ENCODE peak calls at places on chromosomes 2 and 18, in nine cellular contexts. One of them, this sample, is unnamed.

GRCh38 chr18:468841-469796 is 31.4 kb downstream of the COLEC12 start:
- DNase-seq in mucosa of descending colon: no peak
- DNase-seq in amygdala: no peak
- DNase-seq in activated CD8-positive, alpha-beta T cell treated with anti-CD3 and anti-CD28 coated beads, Interleukin-2, amount 10 ng/mL, durations not matched to agents 7 days and 5 days: no peak
- DNase-seq in H9: no peak
- DNase-seq in activated naive CD4-positive, alpha-beta T cell treated with anti-CD3 and anti-CD28 coated beads, Interleukin-2, amount 10 ng/mL, durations not matched to agents 7 days and 5 days: no peak
- DNase-seq in AML-193: no peak
- DNase-seq in HEK293T: no peak
- DNase-seq in ACHN: peak
- DNase-seq in this sample: no peak

GRCh38 chr2:226742346-226742745 is 57.3 kb downstream of the IRS1 start:
- DNase-seq in mucosa of descending colon: no peak
- DNase-seq in amygdala: peak
- DNase-seq in activated CD8-positive, alpha-beta T cell treated with anti-CD3 and anti-CD28 coated beads, Interleukin-2, amount 10 ng/mL, durations not matched to agents 7 days and 5 days: no peak
- DNase-seq in H9: no peak
- DNase-seq in activated naive CD4-positive, alpha-beta T cell treated with anti-CD3 and anti-CD28 coated beads, Interleukin-2, amount 10 ng/mL, durations not matched to agents 7 days and 5 days: no peak
- DNase-seq in AML-193: no peak
- DNase-seq in HEK293T: no peak
- DNase-seq in ACHN: no peak
- DNase-seq in this sample: no peak

GRCh38 chr18:44564922-44565321 is 115.8 kb upstream of the SETBP1 start:
- DNase-seq in mucosa of descending colon: no peak
- DNase-seq in amygdala: no peak
- DNase-seq in activated CD8-positive, alpha-beta T cell treated with anti-CD3 and anti-CD28 coated beads, Interleukin-2, amount 10 ng/mL, durations not matched to agents 7 days and 5 days: no peak
- DNase-seq in H9: no peak
- DNase-seq in activated naive CD4-positive, alpha-beta T cell treated with anti-CD3 and anti-CD28 coated beads, Interleukin-2, amount 10 ng/mL, durations not matched to agents 7 days and 5 days: no peak
- DNase-seq in AML-193: no peak
- DNase-seq in HEK293T: no peak
- DNase-seq in ACHN: no peak
- DNase-seq in this sample: no peak

GRCh38 chr18:49880656-49881055 is 67.3 kb upstream of the ACAA2 start:
- DNase-seq in mucosa of descending colon: no peak
- DNase-seq in amygdala: no peak
- DNase-seq in activated CD8-positive, alpha-beta T cell treated with anti-CD3 and anti-CD28 coated beads, Interleukin-2, amount 10 ng/mL, durations not matched to agents 7 days and 5 days: no peak
- DNase-seq in H9: no peak
- DNase-seq in activated naive CD4-positive, alpha-beta T cell treated with anti-CD3 and anti-CD28 coated beads, Interleukin-2, amount 10 ng/mL, durations not matched to agents 7 days and 5 days: no peak
- DNase-seq in AML-193: no peak
- DNase-seq in HEK293T: no peak
- DNase-seq in ACHN: no peak
- DNase-seq in this sample: no peak

GRCh38 chr18:75811156-75811555 is 383.7 kb upstream of the SMIM21 start:
- DNase-seq in mucosa of descending colon: no peak
- DNase-seq in amygdala: no peak
- DNase-seq in activated CD8-positive, alpha-beta T cell treated with anti-CD3 and anti-CD28 coated beads, Interleukin-2, amount 10 ng/mL, durations not matched to agents 7 days and 5 days: no peak
- DNase-seq in H9: no peak
- DNase-seq in activated naive CD4-positive, alpha-beta T cell treated with anti-CD3 and anti-CD28 coated beads, Interleukin-2, amount 10 ng/mL, durations not matched to agents 7 days and 5 days: no peak
- DNase-seq in AML-193: no peak
- DNase-seq in HEK293T: no peak
- DNase-seq in ACHN: no peak
- DNase-seq in this sample: no peak

GRCh38 chr2:210541280-210541902 is 15.0 kb upstream of the CPS1 start:
- DNase-seq in mucosa of descending colon: no peak
- DNase-seq in amygdala: no peak
- DNase-seq in activated CD8-positive, alpha-beta T cell treated with anti-CD3 and anti-CD28 coated beads, Interleukin-2, amount 10 ng/mL, durations not matched to agents 7 days and 5 days: no peak
- DNase-seq in H9: no peak
- DNase-seq in activated naive CD4-positive, alpha-beta T cell treated with anti-CD3 and anti-CD28 coated beads, Interleukin-2, amount 10 ng/mL, durations not matched to agents 7 days and 5 days: no peak
- DNase-seq in AML-193: no peak
- DNase-seq in HEK293T: no peak
- DNase-seq in ACHN: no peak
- DNase-seq in this sample: no peak

GRCh38 chr2:218781691-218782528 is at the start of gene CYP27A1:
- DNase-seq in mucosa of descending colon: peak
- DNase-seq in amygdala: peak
- DNase-seq in activated CD8-positive, alpha-beta T cell treated with anti-CD3 and anti-CD28 coated beads, Interleukin-2, amount 10 ng/mL, durations not matched to agents 7 days and 5 days: no peak
- DNase-seq in H9: peak
- DNase-seq in activated naive CD4-positive, alpha-beta T cell treated with anti-CD3 and anti-CD28 coated beads, Interleukin-2, amount 10 ng/mL, durations not matched to agents 7 days and 5 days: no peak
- DNase-seq in AML-193: no peak
- DNase-seq in HEK293T: no peak
- DNase-seq in ACHN: peak
- DNase-seq in this sample: no peak

GRCh38 chr2:109238580-109238979 is 109.6 kb downstream of the SH3RF3 start:
- DNase-seq in mucosa of descending colon: no peak
- DNase-seq in amygdala: no peak
- DNase-seq in activated CD8-positive, alpha-beta T cell treated with anti-CD3 and anti-CD28 coated beads, Interleukin-2, amount 10 ng/mL, durations not matched to agents 7 days and 5 days: peak
- DNase-seq in H9: no peak
- DNase-seq in activated naive CD4-positive, alpha-beta T cell treated with anti-CD3 and anti-CD28 coated beads, Interleukin-2, amount 10 ng/mL, durations not matched to agents 7 days and 5 days: peak
- DNase-seq in AML-193: peak
- DNase-seq in HEK293T: no peak
- DNase-seq in ACHN: no peak
- DNase-seq in this sample: no peak

GRCh38 chr18:2538844-2539243 is 32.5 kb downstream of the METTL4 start:
- DNase-seq in mucosa of descending colon: no peak
- DNase-seq in amygdala: no peak
- DNase-seq in activated CD8-positive, alpha-beta T cell treated with anti-CD3 and anti-CD28 coated beads, Interleukin-2, amount 10 ng/mL, durations not matched to agents 7 days and 5 days: no peak
- DNase-seq in H9: no peak
- DNase-seq in activated naive CD4-positive, alpha-beta T cell treated with anti-CD3 and anti-CD28 coated beads, Interleukin-2, amount 10 ng/mL, durations not matched to agents 7 days and 5 days: no peak
- DNase-seq in AML-193: no peak
- DNase-seq in HEK293T: no peak
- DNase-seq in ACHN: no peak
- DNase-seq in this sample: no peak

GRCh38 chr2:103464831-103465230 is 703.0 kb downstream of the TMEM182 start:
- DNase-seq in mucosa of descending colon: no peak
- DNase-seq in amygdala: no peak
- DNase-seq in activated CD8-positive, alpha-beta T cell treated with anti-CD3 and anti-CD28 coated beads, Interleukin-2, amount 10 ng/mL, durations not matched to agents 7 days and 5 days: no peak
- DNase-seq in H9: no peak
- DNase-seq in activated naive CD4-positive, alpha-beta T cell treated with anti-CD3 and anti-CD28 coated beads, Interleukin-2, amount 10 ng/mL, durations not matched to agents 7 days and 5 days: no peak
- DNase-seq in AML-193: no peak
- DNase-seq in HEK293T: no peak
- DNase-seq in ACHN: no peak
- DNase-seq in this sample: no peak